ENCODE peak calls at places on chromosomes 11 and 22, in nine cellular contexts. Q is A549; R is tibial artery; A is fibroblast of lung; L is HCT116; P is CD8-positive, alpha-beta memory T cell; S is foreskin keratinocyte; D is lower lobe of right lung; X is psoas muscle. T is an unnamed sample. For H3K4me1, the result is how much of the 10 kb centered on the place peaks cover.

GRCh38 chr11:74031310-74031676 is 22.4 kb upstream of the UCP3 start:
- DNase-seq in Q (no peak), R (no peak), A (no peak), L (no peak), P (no peak), S (no peak), D (no peak), X (no peak), T (no peak)

GRCh38 chr11:83124631-83125424 is 32.1 kb upstream of the PCF11 start:
- DNase-seq in Q (no peak), R (no peak), A (no peak), L (no peak), P (no peak), S (no peak), D (no peak), X (no peak), T (no peak)

GRCh38 chr11:117809236-117810055 is 12.4 kb upstream of the DSCAML1 start:
- DNase-seq in Q (peak), R (peak), A (peak), L (peak), P (no peak), S (no peak), D (peak), X (peak), T (no peak)

GRCh38 chr11:125990244-125990643 is 44.4 kb downstream of the VSIG10L2 start:
- DNase-seq in Q (no peak), R (peak), A (peak), L (no peak), P (no peak), S (no peak), D (no peak), X (no peak), T (no peak)

GRCh38 chr22:44051961-44052360 is 27.9 kb downstream of the PARVB start:
- DNase-seq in Q (no peak), R (no peak), A (no peak), L (no peak), P (no peak), S (no peak), D (no peak), X (no peak), T (no peak)

GRCh38 chr11:44505591-44506054 is 59.8 kb upstream of the CD82 start:
- DNase-seq in Q (no peak), R (no peak), A (peak), L (no peak), P (no peak), S (no peak), D (no peak), X (no peak), T (no peak)

GRCh38 chr11:6251990-6252473 is 7.6 kb upstream of the CCKBR start:
- DNase-seq in Q (no peak), R (no peak), A (peak), L (no peak), P (no peak), S (no peak), D (no peak), X (no peak), T (no peak)

GRCh38 chr22:42856179-42856864 is 751 bp downstream of the ARFGAP3 start:
- DNase-seq in Q (no peak), R (peak), A (peak), L (no peak), P (no peak), S (no peak), D (peak), X (peak), T (no peak)

GRCh38 chr11:64834031-64834722 is 10.3 kb downstream of the CDC42BPG start:
- DNase-seq in Q (no peak), R (no peak), A (no peak), L (no peak), P (no peak), S (no peak), D (no peak), X (no peak), T (no peak)

GRCh38 chr11:34570584-34570983 is 50.3 kb upstream of the EHF start:
- DNase-seq in Q (no peak), R (no peak), A (peak), L (no peak), P (no peak), S (peak), D (no peak), X (no peak), T (no peak)

DNA sequence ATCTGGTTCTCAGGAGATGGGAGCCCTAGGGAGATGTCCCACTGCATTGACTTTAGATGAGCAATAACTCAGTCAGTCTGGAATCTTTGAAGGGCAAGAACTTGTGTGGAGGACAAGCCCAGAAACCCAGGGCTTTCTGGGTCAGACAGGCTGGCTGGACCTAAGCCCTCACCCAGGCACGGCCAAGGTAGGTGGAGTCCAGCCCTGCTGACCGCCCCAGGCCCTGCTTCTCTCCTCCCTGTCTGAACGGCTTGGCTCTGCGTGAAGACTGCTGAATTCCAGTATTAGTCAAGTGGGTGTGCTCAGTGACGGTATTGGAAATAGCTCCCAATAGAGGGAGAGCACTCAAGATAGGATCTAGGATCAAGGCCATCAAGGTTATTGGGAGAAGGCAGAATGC is 6.1 kb downstream of the CXCR5 start:
- DNase-seq in Q (no peak), R (peak), A (peak), L (no peak), P (no peak), S (no peak), D (no peak), X (peak), T (peak)
- H3K27ac ChIP-seq in Q (no peak), R (peak), A (no peak), L (no peak), P (no peak), S (no peak), D (no peak), X (peak), T (no peak)

DNA sequence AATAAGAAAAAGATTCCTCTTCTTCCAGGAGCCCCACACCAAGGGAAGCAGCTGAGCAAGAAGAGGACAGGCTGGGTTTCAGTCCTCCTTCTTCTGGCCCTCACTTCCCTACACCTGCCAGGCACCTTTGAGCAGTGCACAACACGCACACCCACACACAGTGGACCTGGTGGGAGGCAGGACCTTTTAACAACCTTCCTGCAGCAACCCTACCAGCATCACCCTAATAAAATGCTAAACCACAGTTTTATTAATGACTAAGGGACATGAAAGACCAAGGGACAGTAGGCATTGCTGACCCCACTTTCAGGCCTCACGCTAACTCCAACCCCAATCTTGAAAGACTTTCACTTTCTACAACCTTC is 12.2 kb downstream of the ARAP1 start:
- DNase-seq in Q (no peak), R (no peak), A (no peak), L (no peak), P (no peak), S (no peak), D (no peak), X (no peak), T (no peak)
- H3K4me1 ChIP-seq in Q (under half), R (under half), A (under half), L (half or more), P (half or more), S (under half), D (half or more), X (under half), T (half or more)

DNA sequence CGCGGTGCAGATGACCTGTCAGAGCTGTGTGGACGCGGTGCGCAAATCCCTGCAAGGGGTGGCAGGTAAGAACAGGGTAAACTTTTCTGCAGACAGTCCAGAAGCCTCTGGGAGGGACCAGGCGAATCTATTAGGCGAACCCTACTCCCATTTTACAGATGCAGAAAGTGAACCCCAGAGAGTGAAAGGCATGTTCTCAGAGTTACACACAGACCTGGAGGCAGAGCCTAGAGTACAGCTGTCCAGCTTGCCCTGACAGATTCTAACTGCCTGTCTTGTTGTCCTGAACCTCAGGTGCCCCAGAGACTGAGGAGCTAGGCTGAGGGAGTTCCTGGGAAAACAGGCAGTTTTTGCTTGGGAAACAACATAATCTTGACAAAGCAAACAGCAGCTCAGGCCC is 665 bp downstream of the CCS start:
- DNase-seq in Q (no peak), R (no peak), A (no peak), L (no peak), P (no peak), S (no peak), D (no peak), X (no peak), T (no peak)
- H3K27ac ChIP-seq in Q (peak), R (peak), A (peak), L (peak), P (peak), S (no peak), D (peak), X (peak), T (peak)

GRCh38 chr11:94134651-94135512 is 6.2 kb downstream of the PANX1 start:
- DNase-seq in Q (no peak), R (peak), A (peak), L (no peak), P (no peak), S (peak), D (no peak), X (peak), T (no peak)
- H3K4me1 ChIP-seq in Q (half or more), R (half or more), A (under half), L (half or more), P (under half), S (under half), D (half or more), X (under half), T (half or more)

GRCh38 chr11:69573751-69574382 is 67.1 kb upstream of the CCND1 start:
- DNase-seq in Q (no peak), R (no peak), A (no peak), L (no peak), P (no peak), S (no peak), D (no peak), X (no peak), T (no peak)
- H3K27ac ChIP-seq in Q (no peak), R (no peak), A (no peak), L (no peak), P (no peak), S (no peak), D (no peak), X (no peak), T (no peak)

GRCh38 chr11:128551641-128552335 is 35.6 kb downstream of the ETS1 start:
- DNase-seq in Q (no peak), R (no peak), A (no peak), L (no peak), P (peak), S (no peak), D (no peak), X (no peak), T (peak)
- H3K4me1 ChIP-seq in Q (under half), R (under half), A (under half), L (under half), P (half or more), S (under half), D (half or more), X (under half), T (half or more)

GRCh38 chr22:20021196-20022181 is 579 bp downstream of the TANGO2 start:
- DNase-seq in Q (no peak), R (peak), A (peak), L (no peak), P (no peak), S (no peak), D (peak), X (peak), T (no peak)

GRCh38 chr22:20020533-20021195 is at the start of gene TANGO2:
- DNase-seq in Q (peak), R (peak), A (peak), L (peak), P (peak), S (peak), D (peak), X (peak), T (peak)

GRCh38 chr22:20018001-20018400 is 1.4 kb upstream of the ARVCF start:
- DNase-seq in Q (no peak), R (no peak), A (no peak), L (no peak), P (no peak), S (no peak), D (no peak), X (no peak), T (no peak)

GRCh38 chr22:20017622-20017958 is 967 bp upstream of the ARVCF start:
- DNase-seq in Q (no peak), R (no peak), A (no peak), L (no peak), P (no peak), S (no peak), D (no peak), X (no peak), T (no peak)

DNA sequence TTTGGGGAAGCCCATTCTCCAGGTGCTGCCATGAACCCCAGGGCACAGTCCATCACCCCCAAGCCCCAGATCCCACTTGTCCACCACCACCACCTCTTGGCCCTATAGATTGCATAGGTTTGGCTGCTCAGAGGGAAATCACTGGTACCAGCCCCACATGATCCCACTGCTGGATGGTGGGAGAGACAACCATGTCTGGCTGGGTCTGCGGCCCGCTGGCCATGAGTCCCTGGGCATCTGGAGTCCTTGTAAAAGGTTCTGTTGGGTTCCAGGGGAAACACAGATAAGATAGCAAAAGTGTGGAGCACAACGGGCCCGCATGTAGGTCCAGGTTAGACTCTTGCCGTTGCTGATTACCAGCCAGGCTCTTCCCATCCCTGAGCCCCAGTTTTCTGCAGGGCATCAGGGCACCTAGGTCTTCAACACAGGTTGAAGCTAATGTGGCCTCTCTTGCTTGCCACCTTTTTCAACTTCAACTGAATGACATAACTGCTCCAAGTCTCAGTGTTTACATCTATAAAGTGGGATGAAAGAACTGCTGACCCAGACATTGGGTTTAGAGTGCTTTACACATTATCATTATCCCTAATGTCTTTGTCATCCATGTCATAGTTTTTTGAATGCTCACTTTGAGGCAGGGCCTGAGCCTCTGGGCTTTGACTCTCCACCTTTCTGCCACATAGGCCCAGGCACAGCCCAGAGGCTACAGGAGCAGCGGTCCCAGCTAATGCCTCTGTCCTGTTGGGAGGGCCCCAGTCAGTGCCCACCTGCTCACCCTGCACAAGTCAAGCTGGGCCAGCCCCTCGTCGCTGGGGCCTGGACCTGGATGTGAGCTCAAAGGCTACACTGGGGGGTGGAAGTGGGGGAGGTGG is 1.0 kb upstream of the TANGO2 start:
- DNase-seq in Q (no peak), R (no peak), A (no peak), L (no peak), P (no peak), S (no peak), D (no peak), X (no peak), T (no peak)
- H3K27ac ChIP-seq in Q (peak), R (peak), A (no peak), L (peak), P (peak), S (no peak), D (peak), X (peak), T (peak)

GRCh38 chr22:36461665-36462474 is 19.6 kb downstream of the TXN2 start:
- DNase-seq in Q (peak), R (no peak), A (peak), L (no peak), P (no peak), S (peak), D (peak), X (peak), T (no peak)

GRCh38 chr22:36464715-36465231 is 16.7 kb downstream of the TXN2 start:
- DNase-seq in Q (no peak), R (no peak), A (no peak), L (no peak), P (no peak), S (no peak), D (no peak), X (no peak), T (no peak)

GRCh38 chr22:36460202-36460601 is 21.2 kb downstream of the TXN2 start:
- DNase-seq in Q (no peak), R (no peak), A (no peak), L (no peak), P (no peak), S (no peak), D (no peak), X (no peak), T (no peak)

GRCh38 chr22:36463783-36464184 is 17.7 kb downstream of the TXN2 start:
- DNase-seq in Q (no peak), R (no peak), A (no peak), L (no peak), P (no peak), S (no peak), D (no peak), X (peak), T (no peak)

DNA sequence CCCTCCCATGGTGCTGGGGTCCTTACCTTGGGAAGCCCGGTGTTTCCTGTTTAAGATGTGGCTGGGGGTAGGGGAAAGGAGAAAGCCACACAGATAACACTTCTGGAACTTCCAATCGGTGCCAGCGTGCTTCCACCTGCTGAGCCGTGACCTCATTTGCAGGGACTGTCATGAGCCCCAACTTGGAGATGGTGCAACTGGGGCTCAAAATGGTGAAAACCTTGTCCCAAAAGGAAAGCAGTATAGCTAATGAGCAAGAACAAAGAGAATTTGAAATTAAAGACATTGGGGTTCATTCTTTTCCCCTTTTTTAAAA is 19.0 kb downstream of the TXN2 start:
- DNase-seq in Q (no peak), R (no peak), A (no peak), L (no peak), P (no peak), S (no peak), D (no peak), X (no peak), T (no peak)
- H3K4me1 ChIP-seq in Q (half or more), R (half or more), A (under half), L (half or more), P (under half), S (under half), D (half or more), X (half or more), T (under half)

DNA sequence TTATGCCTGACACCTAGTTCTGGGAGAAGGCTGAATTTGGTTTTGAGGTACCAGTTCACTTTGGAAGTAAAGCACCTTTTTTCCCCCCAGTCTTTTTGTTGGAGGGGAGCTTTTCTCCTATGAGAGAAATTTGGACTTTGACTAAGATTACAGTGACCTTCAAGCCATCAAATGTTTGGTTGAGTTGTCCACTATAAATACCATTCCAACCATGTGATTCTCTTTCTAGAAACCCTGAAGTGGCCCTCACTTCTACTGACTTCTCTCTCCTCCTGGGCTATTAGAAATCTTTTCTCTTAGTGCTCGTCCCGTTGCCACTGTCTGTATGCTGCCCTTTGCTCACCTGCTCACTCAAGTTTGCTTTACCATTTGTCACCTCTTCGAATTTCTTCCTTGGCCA is 82.6 kb downstream of the TEAD1 start:
- DNase-seq in Q (no peak), R (no peak), A (no peak), L (no peak), P (no peak), S (no peak), D (no peak), X (no peak), T (no peak)
- H3K27ac ChIP-seq in Q (no peak), R (no peak), A (no peak), L (no peak), P (no peak), S (no peak), D (no peak), X (peak), T (no peak)

GRCh38 chr11:2466869-2467694 is 22.3 kb downstream of the KCNQ1 start:
- DNase-seq in Q (no peak), R (no peak), A (no peak), L (no peak), P (peak), S (no peak), D (no peak), X (no peak), T (peak)
- H3K4me1 ChIP-seq in Q (under half), R (under half), A (under half), L (under half), P (half or more), S (under half), D (under half), X (under half), T (under half)